ENCODE peak calls at places on chromosomes 3 and 15, in ten cellular contexts. One of them, this sample, is unnamed.
A peak's percentile ranks its signal among the peaks of the same experiment; 100 is the strongest.

GRCh38 chr15:35054380-35054779 is 30.7 kb downstream of the NANOGP8 start:
- DNase-seq in A549: no peak
- DNase-seq in suprapubic skin: no peak
- DNase-seq in ovary: no peak
- DNase-seq in SK-N-SH: no peak
- DNase-seq in transverse colon: no peak
- DNase-seq in HepG2: no peak
- DNase-seq in stomach: no peak
- DNase-seq in upper lobe of left lung: no peak
- DNase-seq in sigmoid colon: no peak
- DNase-seq in this sample: no peak

GRCh38 chr3:156551746-156552145 is 3.2 kb downstream of the SSR3 start:
- DNase-seq in A549: no peak
- DNase-seq in suprapubic skin: no peak
- DNase-seq in ovary: no peak
- DNase-seq in SK-N-SH: no peak
- DNase-seq in transverse colon: no peak
- DNase-seq in HepG2: no peak
- DNase-seq in stomach: no peak
- DNase-seq in upper lobe of left lung: no peak
- DNase-seq in sigmoid colon: no peak
- DNase-seq in this sample: no peak

GRCh38 chr3:31704651-31705179 is 172.0 kb downstream of the STT3B start:
- DNase-seq in A549: peak; percentile 62
- DNase-seq in suprapubic skin: no peak
- DNase-seq in ovary: no peak
- DNase-seq in SK-N-SH: peak; percentile 38
- DNase-seq in transverse colon: peak; percentile 66
- DNase-seq in HepG2: no peak
- DNase-seq in stomach: peak; percentile 82
- DNase-seq in upper lobe of left lung: peak; percentile 62
- DNase-seq in sigmoid colon: no peak
- DNase-seq in this sample: no peak

GRCh38 chr3:36868614-36869436 is 76.0 kb downstream of the TRANK1 start:
- DNase-seq in A549: peak; percentile 59
- DNase-seq in suprapubic skin: no peak
- DNase-seq in ovary: no peak
- DNase-seq in SK-N-SH: peak; percentile 56
- DNase-seq in transverse colon: peak; percentile 37
- DNase-seq in HepG2: peak; percentile 17
- DNase-seq in stomach: peak; percentile 35
- DNase-seq in upper lobe of left lung: peak; percentile 41
- DNase-seq in sigmoid colon: no peak
- DNase-seq in this sample: no peak

GRCh38 chr3:13124631-13125030 is 51.4 kb upstream of the IQSEC1 start:
- DNase-seq in A549: no peak
- DNase-seq in suprapubic skin: peak; percentile 50
- DNase-seq in ovary: no peak
- DNase-seq in SK-N-SH: no peak
- DNase-seq in transverse colon: no peak
- DNase-seq in HepG2: no peak
- DNase-seq in stomach: no peak
- DNase-seq in upper lobe of left lung: no peak
- DNase-seq in sigmoid colon: peak; percentile 19
- DNase-seq in this sample: no peak

GRCh38 chr15:80825361-80826030 is 46.3 kb downstream of the CEMIP start:
- DNase-seq in A549: no peak
- DNase-seq in suprapubic skin: no peak
- DNase-seq in ovary: no peak
- DNase-seq in SK-N-SH: no peak
- DNase-seq in transverse colon: no peak
- DNase-seq in HepG2: no peak
- DNase-seq in stomach: no peak
- DNase-seq in upper lobe of left lung: peak; percentile 70
- DNase-seq in sigmoid colon: no peak
- DNase-seq in this sample: no peak

GRCh38 chr3:38054166-38054991 is 15.4 kb downstream of the DLEC1 start:
- DNase-seq in A549: no peak
- DNase-seq in suprapubic skin: no peak
- DNase-seq in ovary: no peak
- DNase-seq in SK-N-SH: no peak
- DNase-seq in transverse colon: no peak
- DNase-seq in HepG2: peak; percentile 66
- DNase-seq in stomach: no peak
- DNase-seq in upper lobe of left lung: peak; percentile 56
- DNase-seq in sigmoid colon: no peak
- DNase-seq in this sample: no peak

GRCh38 chr15:74850398-74850797 is 7.4 kb upstream of the ULK3 start:
- DNase-seq in A549: no peak
- DNase-seq in suprapubic skin: no peak
- DNase-seq in ovary: no peak
- DNase-seq in SK-N-SH: no peak
- DNase-seq in transverse colon: no peak
- DNase-seq in HepG2: no peak
- DNase-seq in stomach: no peak
- DNase-seq in upper lobe of left lung: no peak
- DNase-seq in sigmoid colon: no peak
- DNase-seq in this sample: no peak

GRCh38 chr3:123637841-123638240 is 53.0 kb upstream of the HACD2 start:
- DNase-seq in A549: no peak
- DNase-seq in suprapubic skin: no peak
- DNase-seq in ovary: no peak
- DNase-seq in SK-N-SH: no peak
- DNase-seq in transverse colon: no peak
- DNase-seq in HepG2: no peak
- DNase-seq in stomach: no peak
- DNase-seq in upper lobe of left lung: no peak
- DNase-seq in sigmoid colon: peak; percentile 60
- DNase-seq in this sample: no peak

GRCh38 chr3:158339638-158340037 is 229.7 kb downstream of the RSRC1 start:
- DNase-seq in A549: no peak
- DNase-seq in suprapubic skin: no peak
- DNase-seq in ovary: no peak
- DNase-seq in SK-N-SH: peak; percentile 42
- DNase-seq in transverse colon: no peak
- DNase-seq in HepG2: no peak
- DNase-seq in stomach: no peak
- DNase-seq in upper lobe of left lung: no peak
- DNase-seq in sigmoid colon: no peak
- DNase-seq in this sample: no peak

GRCh38 chr3:129249284-129250065 is at the start of gene COPG1:
- DNase-seq in A549: peak; percentile 90
- DNase-seq in suprapubic skin: peak; percentile 90
- DNase-seq in ovary: peak; percentile 93
- DNase-seq in SK-N-SH: peak; percentile 95
- DNase-seq in transverse colon: peak; percentile 91
- DNase-seq in HepG2: peak; percentile 81
- DNase-seq in stomach: peak; percentile 90
- DNase-seq in upper lobe of left lung: peak; percentile 88
- DNase-seq in sigmoid colon: peak; percentile 92
- DNase-seq in this sample: peak; percentile 97

GRCh38 chr15:91950631-91951384 is 97.3 kb downstream of the SLCO3A1 start:
- DNase-seq in A549: no peak
- DNase-seq in suprapubic skin: no peak
- DNase-seq in ovary: no peak
- DNase-seq in SK-N-SH: peak; percentile 45
- DNase-seq in transverse colon: no peak
- DNase-seq in HepG2: no peak
- DNase-seq in stomach: no peak
- DNase-seq in upper lobe of left lung: no peak
- DNase-seq in sigmoid colon: no peak
- DNase-seq in this sample: no peak

GRCh38 chr3:150074697-150075416 is 104.2 kb upstream of the PFN2 start:
- DNase-seq in A549: no peak
- DNase-seq in suprapubic skin: no peak
- DNase-seq in ovary: no peak
- DNase-seq in SK-N-SH: no peak
- DNase-seq in transverse colon: no peak
- DNase-seq in HepG2: no peak
- DNase-seq in stomach: no peak
- DNase-seq in upper lobe of left lung: no peak
- DNase-seq in sigmoid colon: no peak
- DNase-seq in this sample: peak; percentile 70

GRCh38 chr3:67723863-67724262 is 69.5 kb upstream of the SUCLG2 start:
- DNase-seq in A549: no peak
- DNase-seq in suprapubic skin: no peak
- DNase-seq in ovary: no peak
- DNase-seq in SK-N-SH: no peak
- DNase-seq in transverse colon: no peak
- DNase-seq in HepG2: no peak
- DNase-seq in stomach: no peak
- DNase-seq in upper lobe of left lung: no peak
- DNase-seq in sigmoid colon: no peak
- DNase-seq in this sample: no peak

GRCh38 chr15:75823860-75824613 is 19.2 kb upstream of the UBE2Q2 start:
- DNase-seq in A549: no peak
- DNase-seq in suprapubic skin: no peak
- DNase-seq in ovary: no peak
- DNase-seq in SK-N-SH: no peak
- DNase-seq in transverse colon: no peak
- DNase-seq in HepG2: peak; percentile 42
- DNase-seq in stomach: no peak
- DNase-seq in upper lobe of left lung: no peak
- DNase-seq in sigmoid colon: no peak
- DNase-seq in this sample: peak; percentile 68

GRCh38 chr15:101526021-101526420 is 36.5 kb upstream of the PCSK6 start:
- DNase-seq in A549: no peak
- DNase-seq in suprapubic skin: no peak
- DNase-seq in ovary: no peak
- DNase-seq in SK-N-SH: peak; percentile 30
- DNase-seq in transverse colon: no peak
- DNase-seq in HepG2: no peak
- DNase-seq in stomach: no peak
- DNase-seq in upper lobe of left lung: no peak
- DNase-seq in sigmoid colon: no peak
- DNase-seq in this sample: no peak

GRCh38 chr15:44798815-44799214 is 62.5 kb downstream of the TRIM69 start:
- DNase-seq in A549: peak; percentile 2
- DNase-seq in suprapubic skin: no peak
- DNase-seq in ovary: no peak
- DNase-seq in SK-N-SH: peak; percentile 44
- DNase-seq in transverse colon: no peak
- DNase-seq in HepG2: peak; percentile 15
- DNase-seq in stomach: no peak
- DNase-seq in upper lobe of left lung: no peak
- DNase-seq in sigmoid colon: no peak
- DNase-seq in this sample: no peak

GRCh38 chr3:60917136-60917535 is 334.1 kb downstream of the FHIT start:
- DNase-seq in A549: no peak
- DNase-seq in suprapubic skin: no peak
- DNase-seq in ovary: no peak
- DNase-seq in SK-N-SH: peak; percentile 34
- DNase-seq in transverse colon: no peak
- DNase-seq in HepG2: no peak
- DNase-seq in stomach: peak; percentile 31
- DNase-seq in upper lobe of left lung: no peak
- DNase-seq in sigmoid colon: no peak
- DNase-seq in this sample: no peak
- TF ChIP-seq EP300 in A549: no peak
- TF ChIP-seq EP300 in suprapubic skin: no peak
- TF ChIP-seq EP300 in ovary: no peak
- TF ChIP-seq EP300 in SK-N-SH: no peak
- TF ChIP-seq EP300 in transverse colon: no peak
- TF ChIP-seq EP300 in HepG2: no peak
- TF ChIP-seq EP300 in stomach: no peak
- TF ChIP-seq EP300 in upper lobe of left lung: no peak
- TF ChIP-seq EP300 in sigmoid colon: no peak
- TF ChIP-seq EP300 in this sample: no peak

DNA sequence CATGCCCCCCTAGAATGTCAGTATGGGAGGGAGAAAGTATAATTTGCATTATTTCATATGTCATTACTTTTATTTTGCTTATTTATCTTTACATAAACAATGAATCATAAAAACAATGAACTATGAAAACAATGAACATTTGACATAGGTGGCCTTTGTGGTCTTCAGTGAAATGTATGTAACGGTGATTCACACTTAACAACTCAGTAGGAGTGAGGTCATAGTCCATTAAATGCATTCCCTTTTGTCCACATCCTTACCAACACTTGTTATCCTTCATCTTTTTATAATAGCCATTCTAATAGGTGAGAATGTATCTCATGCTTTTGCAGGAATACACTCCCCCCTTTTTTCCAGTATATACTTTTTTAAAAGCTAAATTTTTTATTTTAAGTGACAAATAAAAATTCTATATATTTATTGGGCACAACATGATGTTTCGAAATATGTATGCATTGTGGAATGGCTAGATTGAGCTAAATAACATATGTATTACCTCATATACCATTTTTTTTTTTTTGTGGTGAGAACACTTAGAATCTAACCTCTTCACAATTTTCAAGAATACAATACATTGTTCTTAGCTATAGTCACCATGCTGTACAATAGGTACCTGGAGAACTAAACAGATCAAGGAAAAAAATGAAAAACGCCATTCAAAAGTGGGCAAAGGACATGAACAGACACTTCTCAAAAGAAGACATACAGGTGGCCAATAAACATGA is 189.5 kb downstream of the WDR72 start:
- DNase-seq in A549: no peak
- DNase-seq in suprapubic skin: no peak
- DNase-seq in ovary: no peak
- DNase-seq in SK-N-SH: no peak
- DNase-seq in transverse colon: no peak
- DNase-seq in HepG2: no peak
- DNase-seq in stomach: no peak
- DNase-seq in upper lobe of left lung: no peak
- DNase-seq in sigmoid colon: no peak
- DNase-seq in this sample: no peak
- TF ChIP-seq EP300 in A549: no peak
- TF ChIP-seq EP300 in suprapubic skin: no peak
- TF ChIP-seq EP300 in ovary: no peak
- TF ChIP-seq EP300 in SK-N-SH: no peak
- TF ChIP-seq EP300 in transverse colon: no peak
- TF ChIP-seq EP300 in HepG2: no peak
- TF ChIP-seq EP300 in stomach: no peak
- TF ChIP-seq EP300 in upper lobe of left lung: no peak
- TF ChIP-seq EP300 in sigmoid colon: no peak
- TF ChIP-seq EP300 in this sample: no peak

DNA sequence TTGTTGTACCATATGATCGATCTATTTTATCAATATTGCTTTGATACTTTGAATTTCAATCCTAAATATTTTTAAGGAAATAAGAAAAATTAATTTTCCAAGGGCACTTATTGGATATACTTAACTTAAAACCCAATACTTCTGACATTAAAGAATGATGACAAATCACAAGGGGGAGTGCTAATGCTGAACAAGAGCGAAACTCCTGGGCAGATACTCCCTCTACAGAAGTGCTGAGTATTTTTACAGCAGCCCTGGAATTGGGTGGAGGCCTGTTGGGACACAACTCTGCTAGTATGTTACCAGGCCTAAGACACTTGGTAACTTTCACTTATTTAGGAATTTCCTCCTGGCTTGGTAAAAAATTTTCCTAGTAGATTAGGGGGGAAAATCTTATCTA is 46.2 kb downstream of the DENND6A start:
- DNase-seq in A549: peak; percentile 3
- DNase-seq in suprapubic skin: no peak
- DNase-seq in ovary: no peak
- DNase-seq in SK-N-SH: peak; percentile 11
- DNase-seq in transverse colon: no peak
- DNase-seq in HepG2: no peak
- DNase-seq in stomach: no peak
- DNase-seq in upper lobe of left lung: no peak
- DNase-seq in sigmoid colon: no peak
- DNase-seq in this sample: no peak
- TF ChIP-seq EP300 in A549: no peak
- TF ChIP-seq EP300 in suprapubic skin: no peak
- TF ChIP-seq EP300 in ovary: no peak
- TF ChIP-seq EP300 in SK-N-SH: no peak
- TF ChIP-seq EP300 in transverse colon: no peak
- TF ChIP-seq EP300 in HepG2: no peak
- TF ChIP-seq EP300 in stomach: no peak
- TF ChIP-seq EP300 in upper lobe of left lung: no peak
- TF ChIP-seq EP300 in sigmoid colon: no peak
- TF ChIP-seq EP300 in this sample: no peak

GRCh38 chr15:82132116-82132515 is 86.3 kb upstream of the MEX3B start:
- DNase-seq in A549: no peak
- DNase-seq in suprapubic skin: no peak
- DNase-seq in ovary: no peak
- DNase-seq in SK-N-SH: no peak
- DNase-seq in transverse colon: no peak
- DNase-seq in HepG2: no peak
- DNase-seq in stomach: no peak
- DNase-seq in upper lobe of left lung: no peak
- DNase-seq in sigmoid colon: no peak
- DNase-seq in this sample: no peak
- TF ChIP-seq EP300 in A549: no peak
- TF ChIP-seq EP300 in suprapubic skin: no peak
- TF ChIP-seq EP300 in ovary: no peak
- TF ChIP-seq EP300 in SK-N-SH: no peak
- TF ChIP-seq EP300 in transverse colon: no peak
- TF ChIP-seq EP300 in HepG2: no peak
- TF ChIP-seq EP300 in stomach: no peak
- TF ChIP-seq EP300 in upper lobe of left lung: no peak
- TF ChIP-seq EP300 in sigmoid colon: no peak
- TF ChIP-seq EP300 in this sample: no peak

This sample was measured in esophagus muscularis mucosa.